ENCODE peak calls at places on chromosomes 16 and 17, in nine cellular contexts. One of them, this sample, is unnamed.

GRCh38 chr17:77332034-77332971 is 191.5 kb downstream of the SEC14L1 start:
- DNase-seq in NCI-H1436: no peak
- DNase-seq in immature natural killer cell: peak; percentile 74
- DNase-seq in NCI-H748 treated with DMSO at 0.1 percent for 48 hours: peak; percentile 12
- DNase-seq in nephron progenitor cell: no peak
- DNase-seq in T-helper 17 cell: no peak
- DNase-seq in ELR: no peak
- DNase-seq in progenitor cell of endocrine pancreas: no peak
- DNase-seq in lung microvascular endothelial cell: no peak
- DNase-seq in this sample: peak; percentile 77

GRCh38 chr17:7034955-7035590 is 742 bp upstream of the SLC16A13 start:
- DNase-seq in immature natural killer cell: peak; percentile 68
- DNase-seq in T-helper 17 cell: no peak
- DNase-seq in lung microvascular endothelial cell: peak; percentile 67
- DNase-seq in NCI-H1436: no peak
- DNase-seq in nephron progenitor cell: no peak
- DNase-seq in progenitor cell of endocrine pancreas: no peak
- DNase-seq in NCI-H748 treated with DMSO at 0.1 percent for 48 hours: no peak
- DNase-seq in ELR: no peak
- DNase-seq in this sample: no peak

GRCh38 chr16:70697601-70698170 is 11.8 kb upstream of the MTSS2 start:
- DNase-seq in progenitor cell of endocrine pancreas: no peak
- DNase-seq in lung microvascular endothelial cell: no peak
- DNase-seq in ELR: peak; percentile 87
- DNase-seq in nephron progenitor cell: no peak
- DNase-seq in T-helper 17 cell: no peak
- DNase-seq in NCI-H1436: no peak
- DNase-seq in immature natural killer cell: no peak
- DNase-seq in NCI-H748 treated with DMSO at 0.1 percent for 48 hours: no peak
- DNase-seq in this sample: no peak

GRCh38 chr16:4330277-4330882 is 14.5 kb downstream of the GLIS2 start:
- DNase-seq in T-helper 17 cell: peak; percentile 75
- DNase-seq in lung microvascular endothelial cell: peak; percentile 78
- DNase-seq in NCI-H748 treated with DMSO at 0.1 percent for 48 hours: no peak
- DNase-seq in immature natural killer cell: peak; percentile 72
- DNase-seq in progenitor cell of endocrine pancreas: peak; percentile 76
- DNase-seq in nephron progenitor cell: peak; percentile 83
- DNase-seq in ELR: peak; percentile 75
- DNase-seq in NCI-H1436: peak; percentile 13
- DNase-seq in this sample: peak; percentile 71

GRCh38 chr17:71919181-71919580 is 201.6 kb upstream of the SOX9 start:
- DNase-seq in lung microvascular endothelial cell: no peak
- DNase-seq in ELR: no peak
- DNase-seq in progenitor cell of endocrine pancreas: no peak
- DNase-seq in T-helper 17 cell: no peak
- DNase-seq in nephron progenitor cell: no peak
- DNase-seq in immature natural killer cell: no peak
- DNase-seq in NCI-H1436: no peak
- DNase-seq in NCI-H748 treated with DMSO at 0.1 percent for 48 hours: no peak
- DNase-seq in this sample: no peak

GRCh38 chr17:80889897-80890550 is 101.6 kb upstream of the CHMP6 start:
- DNase-seq in NCI-H1436: no peak
- DNase-seq in lung microvascular endothelial cell: no peak
- DNase-seq in immature natural killer cell: no peak
- DNase-seq in ELR: no peak
- DNase-seq in nephron progenitor cell: no peak
- DNase-seq in T-helper 17 cell: no peak
- DNase-seq in progenitor cell of endocrine pancreas: no peak
- DNase-seq in NCI-H748 treated with DMSO at 0.1 percent for 48 hours: no peak
- DNase-seq in this sample: no peak

GRCh38 chr17:79760197-79760906 is 17.6 kb upstream of the CBX2 start:
- DNase-seq in lung microvascular endothelial cell: no peak
- DNase-seq in NCI-H1436: no peak
- DNase-seq in T-helper 17 cell: no peak
- DNase-seq in NCI-H748 treated with DMSO at 0.1 percent for 48 hours: no peak
- DNase-seq in ELR: no peak
- DNase-seq in immature natural killer cell: no peak
- DNase-seq in nephron progenitor cell: no peak
- DNase-seq in progenitor cell of endocrine pancreas: no peak
- DNase-seq in this sample: peak; percentile 58

GRCh38 chr17:79993390-79994221 is 42.1 kb downstream of the TBC1D16 start:
- DNase-seq in nephron progenitor cell: peak; percentile 48
- DNase-seq in progenitor cell of endocrine pancreas: peak; percentile 42
- DNase-seq in T-helper 17 cell: no peak
- DNase-seq in immature natural killer cell: no peak
- DNase-seq in lung microvascular endothelial cell: no peak
- DNase-seq in NCI-H1436: peak; percentile 75
- DNase-seq in NCI-H748 treated with DMSO at 0.1 percent for 48 hours: no peak
- DNase-seq in ELR: peak; percentile 90
- DNase-seq in this sample: peak; percentile 91

GRCh38 chr16:21223787-21224186 is 9.7 kb upstream of the ANKS4B start:
- DNase-seq in progenitor cell of endocrine pancreas: no peak
- DNase-seq in ELR: no peak
- DNase-seq in T-helper 17 cell: no peak
- DNase-seq in immature natural killer cell: no peak
- DNase-seq in lung microvascular endothelial cell: no peak
- DNase-seq in NCI-H1436: no peak
- DNase-seq in NCI-H748 treated with DMSO at 0.1 percent for 48 hours: no peak
- DNase-seq in nephron progenitor cell: no peak
- DNase-seq in this sample: no peak

GRCh38 chr16:85457366-85457765 is 155.8 kb upstream of the GSE1 start:
- DNase-seq in NCI-H748 treated with DMSO at 0.1 percent for 48 hours: no peak
- DNase-seq in ELR: peak; percentile 56
- DNase-seq in immature natural killer cell: no peak
- DNase-seq in nephron progenitor cell: no peak
- DNase-seq in progenitor cell of endocrine pancreas: no peak
- DNase-seq in lung microvascular endothelial cell: no peak
- DNase-seq in NCI-H1436: no peak
- DNase-seq in T-helper 17 cell: no peak
- DNase-seq in this sample: no peak

GRCh38 chr17:58228679-58229078 is 9.6 kb upstream of the MKS1 start:
- DNase-seq in T-helper 17 cell: no peak
- DNase-seq in nephron progenitor cell: no peak
- DNase-seq in NCI-H1436: no peak
- DNase-seq in lung microvascular endothelial cell: no peak
- DNase-seq in ELR: no peak
- DNase-seq in NCI-H748 treated with DMSO at 0.1 percent for 48 hours: no peak
- DNase-seq in progenitor cell of endocrine pancreas: no peak
- DNase-seq in immature natural killer cell: no peak
- DNase-seq in this sample: no peak

GRCh38 chr17:80260791-80261158 is at the start of gene RNF213:
- DNase-seq in T-helper 17 cell: peak; percentile 43
- DNase-seq in progenitor cell of endocrine pancreas: peak; percentile 46
- DNase-seq in NCI-H748 treated with DMSO at 0.1 percent for 48 hours: no peak
- DNase-seq in nephron progenitor cell: peak; percentile 70
- DNase-seq in immature natural killer cell: peak; percentile 67
- DNase-seq in NCI-H1436: peak; percentile 61
- DNase-seq in ELR: peak; percentile 65
- DNase-seq in lung microvascular endothelial cell: peak; percentile 38
- DNase-seq in this sample: peak; percentile 77

GRCh38 chr16:55453909-55454308 is 25.1 kb upstream of the MMP2 start:
- DNase-seq in nephron progenitor cell: no peak
- DNase-seq in immature natural killer cell: no peak
- DNase-seq in progenitor cell of endocrine pancreas: no peak
- DNase-seq in lung microvascular endothelial cell: no peak
- DNase-seq in T-helper 17 cell: no peak
- DNase-seq in NCI-H1436: no peak
- DNase-seq in NCI-H748 treated with DMSO at 0.1 percent for 48 hours: no peak
- DNase-seq in ELR: no peak
- DNase-seq in this sample: no peak

GRCh38 chr16:35506018-35506897 is 2046.8 kb downstream of the TP53TG3F start:
- DNase-seq in NCI-H1436: no peak
- DNase-seq in NCI-H748 treated with DMSO at 0.1 percent for 48 hours: peak; percentile 93
- DNase-seq in progenitor cell of endocrine pancreas: no peak
- DNase-seq in nephron progenitor cell: no peak
- DNase-seq in T-helper 17 cell: no peak
- DNase-seq in lung microvascular endothelial cell: no peak
- DNase-seq in ELR: no peak
- DNase-seq in immature natural killer cell: no peak
- DNase-seq in this sample: no peak

GRCh38 chr16:72191551-72191950 is 19.6 kb upstream of the PMFBP1 start:
- DNase-seq in ELR: no peak
- DNase-seq in T-helper 17 cell: no peak
- DNase-seq in nephron progenitor cell: no peak
- DNase-seq in lung microvascular endothelial cell: no peak
- DNase-seq in progenitor cell of endocrine pancreas: no peak
- DNase-seq in NCI-H1436: peak; percentile 39
- DNase-seq in immature natural killer cell: no peak
- DNase-seq in NCI-H748 treated with DMSO at 0.1 percent for 48 hours: no peak
- DNase-seq in this sample: peak; percentile 2

This sample was measured in SJCRH30.